ENCODE peak calls at places on chromosomes 6 and 20, in five cellular contexts. V, L, S, B and X are unnamed samples. For H3K4me1, the result is how much of the 10 kb centered on the place peaks cover.

GRCh38 chr6:134316733-134317431 is 1.0 kb downstream of the SGK1 start:
- DNase-seq in V (no peak), L (no peak), S (no peak), B (no peak), X (no peak)

GRCh38 chr20:56257604-56258003 is 9.1 kb downstream of the MC3R start:
- DNase-seq in V (no peak), L (no peak), S (no peak), B (no peak), X (no peak)

GRCh38 chr6:147000545-147001488 is 203.4 kb upstream of the STXBP5 start:
- DNase-seq in V (no peak), L (no peak), S (no peak), B (no peak), X (no peak)

GRCh38 chr6:14799928-14800327 is 445.9 kb upstream of the JARID2 start:
- DNase-seq in V (no peak), L (peak), S (peak), B (peak), X (peak)

GRCh38 chr20:39795401-39796272 is 833.5 kb downstream of the DHX35 start:
- DNase-seq in V (no peak), L (no peak), S (no peak), B (no peak), X (no peak)

GRCh38 chr6:29758761-29759160 is 35.5 kb downstream of the HLA-F start:
- DNase-seq in V (peak), L (no peak), S (no peak), B (no peak), X (no peak)

GRCh38 chr20:59159091-59159821 is 4.4 kb upstream of the ZNF831 start:
- DNase-seq in V (peak), L (no peak), S (no peak), B (no peak), X (no peak)

GRCh38 chr6:29602564-29603361 is 17.8 kb downstream of the OR2H2 start:
- DNase-seq in V (no peak), L (no peak), S (no peak), B (no peak), X (no peak)

GRCh38 chr6:75609639-75610590 is 8.2 kb downstream of the SENP6 start:
- DNase-seq in V (no peak), L (no peak), S (no peak), B (no peak), X (no peak)

GRCh38 chr6:149060300-149060984 is 257.1 kb upstream of the TAB2 start:
- DNase-seq in V (no peak), L (peak), S (no peak), B (no peak), X (no peak)

GRCh38 chr6:91911945-91912344 is 1325.1 kb upstream of the MAP3K7 start:
- DNase-seq in V (no peak), L (no peak), S (no peak), B (no peak), X (no peak)

GRCh38 chr6:18753071-18753470 is 365.9 kb downstream of the RNF144B start:
- DNase-seq in V (no peak), L (no peak), S (no peak), B (no peak), X (no peak)

GRCh38 chr6:9456241-9456658 is 958.6 kb downstream of the TFAP2A start:
- DNase-seq in V (no peak), L (no peak), S (peak), B (no peak), X (no peak)

GRCh38 chr6:10420546-10421507 is 6.0 kb upstream of the TFAP2A start:
- DNase-seq in V (no peak), L (no peak), S (no peak), B (no peak), X (no peak)

DNA sequence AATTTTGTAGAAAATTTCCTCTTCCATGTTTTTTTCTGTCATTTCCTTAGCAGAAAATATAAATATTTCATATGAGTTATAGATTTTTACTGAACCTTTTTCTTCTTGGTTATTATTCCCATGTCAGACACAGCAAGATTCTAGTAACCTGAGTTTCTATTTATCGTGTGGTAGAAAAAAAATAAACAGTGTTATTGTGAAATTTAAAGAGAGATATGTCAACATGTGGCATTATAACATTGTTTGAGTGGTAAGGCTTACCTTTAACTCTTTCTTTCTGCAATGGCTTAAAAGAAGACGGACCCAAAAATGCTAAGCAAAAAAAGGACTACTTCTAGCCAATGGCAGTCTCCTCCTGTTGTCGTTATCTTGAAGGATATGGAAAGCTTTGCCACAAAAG is 18.9 kb downstream of the ORC3 start:
- DNase-seq in V (no peak), L (no peak), S (no peak), B (no peak), X (no peak)
- H3K27ac ChIP-seq in V (no peak), L (no peak), S (no peak), B (no peak), X (no peak)

GRCh38 chr6:105111093-105111492 is 68.7 kb downstream of the POPDC3 start:
- DNase-seq in V (no peak), L (no peak), S (no peak), B (no peak), X (no peak)
- H3K4me1 ChIP-seq in V (under half), L (under half), S (under half), B (under half), X (under half)

DNA sequence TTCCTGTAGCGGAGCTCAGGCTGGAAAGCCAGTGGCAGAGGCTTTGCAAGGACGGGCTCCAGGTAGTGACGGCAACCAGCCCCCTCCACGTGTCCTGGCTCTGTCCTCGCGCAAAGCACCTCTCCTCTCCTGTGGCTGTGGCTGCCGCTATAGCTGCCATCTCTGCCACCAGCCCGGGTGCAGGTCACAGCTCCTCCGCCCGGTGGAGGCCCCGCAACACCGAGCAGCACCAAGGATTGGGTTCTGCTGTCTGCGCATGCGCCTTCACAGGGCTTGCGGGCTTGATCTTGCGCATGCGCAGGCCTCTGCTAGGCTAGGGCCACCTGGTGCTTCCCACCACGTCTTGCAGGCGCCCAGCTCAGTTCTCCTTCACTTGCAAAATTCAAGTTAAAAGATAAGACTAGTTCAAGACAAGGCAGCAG is 625.4 kb downstream of the QKI start:
- DNase-seq in V (no peak), L (peak), S (no peak), B (peak), X (peak)
- H3K4me3 ChIP-seq in V (no peak), L (peak), S (no peak), B (no peak), X (no peak)

GRCh38 chr6:52388790-52389189 is 26.8 kb downstream of the PAQR8 start:
- DNase-seq in V (no peak), L (no peak), S (no peak), B (no peak), X (no peak)

GRCh38 chr6:52390361-52390727 is 28.4 kb downstream of the PAQR8 start:
- DNase-seq in V (no peak), L (no peak), S (no peak), B (no peak), X (no peak)

GRCh38 chr6:52389626-52390360 is 27.8 kb downstream of the PAQR8 start:
- DNase-seq in V (no peak), L (peak), S (no peak), B (peak), X (peak)

GRCh38 chr6:52391599-52391998 is 28.5 kb upstream of the EFHC1 start:
- DNase-seq in V (no peak), L (no peak), S (no peak), B (no peak), X (no peak)

DNA sequence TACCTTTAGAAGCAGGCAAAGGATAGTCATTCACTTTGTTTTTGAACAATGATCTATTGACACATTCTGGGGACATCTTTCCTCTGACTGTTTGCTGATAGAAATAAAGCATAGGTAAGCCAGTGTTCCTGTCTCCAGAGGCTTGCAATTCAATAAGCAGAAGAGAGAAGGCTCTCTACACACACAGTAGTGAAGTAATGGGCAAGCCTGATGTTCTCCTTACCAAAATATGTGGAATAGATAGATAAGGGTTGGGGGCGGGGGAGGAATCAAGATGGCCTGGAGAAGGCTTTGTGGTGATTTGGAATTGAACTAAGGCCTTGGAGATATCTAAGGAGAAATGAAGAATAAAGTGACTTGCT is 27.3 kb downstream of the PAQR8 start:
- DNase-seq in V (no peak), L (no peak), S (no peak), B (no peak), X (no peak)
- H3K27ac ChIP-seq in V (peak), L (peak), S (no peak), B (peak), X (no peak)

GRCh38 chr6:1473598-1473997 is 84.2 kb downstream of the FOXF2 start:
- DNase-seq in V (no peak), L (no peak), S (no peak), B (no peak), X (no peak)

GRCh38 chr6:1473166-1473565 is 83.8 kb downstream of the FOXF2 start:
- DNase-seq in V (no peak), L (no peak), S (no peak), B (no peak), X (no peak)

GRCh38 chr6:1477432-1478090 is 88.2 kb downstream of the FOXF2 start:
- DNase-seq in V (no peak), L (no peak), S (no peak), B (no peak), X (no peak)

GRCh38 chr6:1474205-1474604 is 84.8 kb downstream of the FOXF2 start:
- DNase-seq in V (no peak), L (no peak), S (no peak), B (no peak), X (no peak)

DNA sequence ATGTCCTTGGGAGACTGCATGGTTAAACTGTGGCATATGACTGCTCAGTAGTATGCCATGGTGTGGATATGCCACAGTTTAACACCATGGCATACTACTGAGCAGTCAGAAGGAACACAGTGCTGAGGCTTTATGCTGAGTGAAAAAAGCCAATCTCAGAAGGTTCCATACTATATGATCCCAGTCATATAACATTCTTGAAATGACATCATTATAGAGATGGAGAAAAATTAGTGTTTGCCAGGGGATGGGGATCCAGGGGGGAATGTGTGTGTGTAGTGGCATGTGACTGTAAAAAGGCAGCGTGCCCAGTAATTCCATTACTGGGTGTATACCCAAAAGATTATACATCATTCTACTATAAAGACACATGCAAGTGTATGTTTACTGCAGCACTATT is 85.8 kb downstream of the FOXF2 start:
- DNase-seq in V (no peak), L (no peak), S (no peak), B (no peak), X (no peak)
- H3K4me1 ChIP-seq in V (under half), L (under half), S (under half), B (under half), X (under half)

DNA sequence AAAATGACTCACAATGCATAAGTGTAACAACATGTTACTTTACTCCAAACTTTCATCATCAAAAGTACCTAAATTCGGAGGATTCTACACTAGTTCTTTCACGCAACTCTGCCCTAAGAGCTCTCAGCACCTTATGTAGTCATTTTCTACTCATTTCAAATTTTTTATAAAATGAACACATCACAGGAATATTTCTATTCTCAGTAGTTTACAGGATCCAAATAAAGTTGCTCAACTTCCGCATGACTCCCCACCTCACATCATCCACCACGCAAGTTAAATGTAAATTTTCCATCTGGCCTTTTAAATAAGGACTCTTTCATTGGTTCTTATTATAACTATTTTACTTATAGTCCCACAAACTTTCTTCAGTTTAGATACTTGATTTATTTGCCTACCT is 344.9 kb upstream of the MANEA start:
- DNase-seq in V (no peak), L (no peak), S (no peak), B (no peak), X (no peak)
- H3K4me3 ChIP-seq in V (no peak), L (no peak), S (no peak), B (no peak), X (no peak)